ENCODE peak calls at places on chromosomes 16 and 17, in nine cellular contexts. One of them, this sample, is unnamed.

GRCh38 chr17:76384222-76384986 is at the start of gene SPHK1:
- DNase-seq in HEK293T: peak
- DNase-seq in transverse colon: peak
- DNase-seq in aorta: peak
- DNase-seq in GDM1: peak
- DNase-seq in GM20000: peak
- DNase-seq in HuH-7: peak
- DNase-seq in HTR-8/SVneo: peak
- DNase-seq in AG08396: peak
- DNase-seq in this sample: no peak

GRCh38 chr17:8125947-8126305 is 2.0 kb upstream of the HES7 start:
- DNase-seq in HEK293T: no peak
- DNase-seq in transverse colon: no peak
- DNase-seq in aorta: no peak
- DNase-seq in GDM1: no peak
- DNase-seq in GM20000: no peak
- DNase-seq in HuH-7: no peak
- DNase-seq in HTR-8/SVneo: no peak
- DNase-seq in AG08396: no peak
- DNase-seq in this sample: no peak

GRCh38 chr17:21289902-21290571 is 5.5 kb downstream of the MAP2K3 start:
- DNase-seq in HEK293T: no peak
- DNase-seq in transverse colon: no peak
- DNase-seq in aorta: no peak
- DNase-seq in GDM1: no peak
- DNase-seq in GM20000: no peak
- DNase-seq in HuH-7: no peak
- DNase-seq in HTR-8/SVneo: no peak
- DNase-seq in AG08396: no peak
- DNase-seq in this sample: peak

GRCh38 chr16:48556913-48557351 is 53.0 kb downstream of the N4BP1 start:
- DNase-seq in HEK293T: no peak
- DNase-seq in transverse colon: no peak
- DNase-seq in aorta: no peak
- DNase-seq in GDM1: no peak
- DNase-seq in GM20000: no peak
- DNase-seq in HuH-7: no peak
- DNase-seq in HTR-8/SVneo: no peak
- DNase-seq in AG08396: peak
- DNase-seq in this sample: peak

GRCh38 chr17:71757956-71758355 is 362.9 kb upstream of the SOX9 start:
- DNase-seq in HEK293T: no peak
- DNase-seq in transverse colon: no peak
- DNase-seq in aorta: no peak
- DNase-seq in GDM1: no peak
- DNase-seq in GM20000: no peak
- DNase-seq in HuH-7: no peak
- DNase-seq in HTR-8/SVneo: no peak
- DNase-seq in AG08396: no peak
- DNase-seq in this sample: no peak

GRCh38 chr16:19008245-19008644 is 24.5 kb downstream of the TMC7 start:
- DNase-seq in HEK293T: no peak
- DNase-seq in transverse colon: no peak
- DNase-seq in aorta: no peak
- DNase-seq in GDM1: no peak
- DNase-seq in GM20000: no peak
- DNase-seq in HuH-7: no peak
- DNase-seq in HTR-8/SVneo: peak
- DNase-seq in AG08396: peak
- DNase-seq in this sample: no peak

GRCh38 chr16:67555795-67556212 is 6.5 kb upstream of the CTCF start:
- DNase-seq in HEK293T: no peak
- DNase-seq in transverse colon: no peak
- DNase-seq in aorta: no peak
- DNase-seq in GDM1: no peak
- DNase-seq in GM20000: peak
- DNase-seq in HuH-7: no peak
- DNase-seq in HTR-8/SVneo: peak
- DNase-seq in AG08396: peak
- DNase-seq in this sample: no peak

GRCh38 chr17:48011405-48012150 is 26.0 kb downstream of the COPZ2 start:
- DNase-seq in HEK293T: peak
- DNase-seq in transverse colon: peak
- DNase-seq in aorta: no peak
- DNase-seq in GDM1: no peak
- DNase-seq in GM20000: peak
- DNase-seq in HuH-7: peak
- DNase-seq in HTR-8/SVneo: peak
- DNase-seq in AG08396: peak
- DNase-seq in this sample: no peak

GRCh38 chr17:66727634-66728570 is 107.0 kb upstream of the CACNG5 start:
- DNase-seq in HEK293T: peak
- DNase-seq in transverse colon: peak
- DNase-seq in aorta: peak
- DNase-seq in GDM1: peak
- DNase-seq in GM20000: peak
- DNase-seq in HuH-7: peak
- DNase-seq in HTR-8/SVneo: peak
- DNase-seq in AG08396: peak
- DNase-seq in this sample: no peak

GRCh38 chr16:31202402-31203385 is at the start of gene PYCARD:
- DNase-seq in HEK293T: no peak
- DNase-seq in transverse colon: peak
- DNase-seq in aorta: peak
- DNase-seq in GDM1: peak
- DNase-seq in GM20000: peak
- DNase-seq in HuH-7: no peak
- DNase-seq in HTR-8/SVneo: no peak
- DNase-seq in AG08396: peak
- DNase-seq in this sample: no peak

GRCh38 chr16:85536411-85537330 is 76.5 kb upstream of the GSE1 start:
- DNase-seq in HEK293T: no peak
- DNase-seq in transverse colon: no peak
- DNase-seq in aorta: no peak
- DNase-seq in GDM1: no peak
- DNase-seq in GM20000: no peak
- DNase-seq in HuH-7: no peak
- DNase-seq in HTR-8/SVneo: no peak
- DNase-seq in AG08396: no peak
- DNase-seq in this sample: no peak

GRCh38 chr17:82024859-82025258 is 1.8 kb downstream of the LRRC45 start:
- DNase-seq in HEK293T: no peak
- DNase-seq in transverse colon: no peak
- DNase-seq in aorta: no peak
- DNase-seq in GDM1: no peak
- DNase-seq in GM20000: no peak
- DNase-seq in HuH-7: no peak
- DNase-seq in HTR-8/SVneo: no peak
- DNase-seq in AG08396: no peak
- DNase-seq in this sample: no peak

GRCh38 chr17:42286411-42287295 is 1.6 kb upstream of the STAT5A start:
- DNase-seq in HEK293T: no peak
- DNase-seq in transverse colon: peak
- DNase-seq in aorta: peak
- DNase-seq in GDM1: no peak
- DNase-seq in GM20000: no peak
- DNase-seq in HuH-7: no peak
- DNase-seq in HTR-8/SVneo: no peak
- DNase-seq in AG08396: no peak
- DNase-seq in this sample: no peak

GRCh38 chr17:5896215-5896614 is 174.0 kb upstream of the WSCD1 start:
- DNase-seq in HEK293T: no peak
- DNase-seq in transverse colon: no peak
- DNase-seq in aorta: no peak
- DNase-seq in GDM1: no peak
- DNase-seq in GM20000: no peak
- DNase-seq in HuH-7: no peak
- DNase-seq in HTR-8/SVneo: no peak
- DNase-seq in AG08396: no peak
- DNase-seq in this sample: no peak

GRCh38 chr17:9050801-9051401 is 29.6 kb downstream of the NTN1 start:
- DNase-seq in HEK293T: no peak
- DNase-seq in transverse colon: no peak
- DNase-seq in aorta: no peak
- DNase-seq in GDM1: no peak
- DNase-seq in GM20000: no peak
- DNase-seq in HuH-7: no peak
- DNase-seq in HTR-8/SVneo: peak
- DNase-seq in AG08396: no peak
- DNase-seq in this sample: no peak

GRCh38 chr17:47077576-47077975 is 98.5 kb upstream of the RPRML start:
- DNase-seq in HEK293T: no peak
- DNase-seq in transverse colon: no peak
- DNase-seq in aorta: no peak
- DNase-seq in GDM1: no peak
- DNase-seq in GM20000: no peak
- DNase-seq in HuH-7: no peak
- DNase-seq in HTR-8/SVneo: no peak
- DNase-seq in AG08396: peak
- DNase-seq in this sample: no peak

GRCh38 chr17:56244268-56244890 is 91.1 kb downstream of the ANKFN1 start:
- DNase-seq in HEK293T: no peak
- DNase-seq in transverse colon: no peak
- DNase-seq in aorta: no peak
- DNase-seq in GDM1: no peak
- DNase-seq in GM20000: no peak
- DNase-seq in HuH-7: no peak
- DNase-seq in HTR-8/SVneo: no peak
- DNase-seq in AG08396: no peak
- DNase-seq in this sample: no peak

GRCh38 chr16:70805787-70806186 is 4.8 kb upstream of the VAC14 start:
- DNase-seq in HEK293T: no peak
- DNase-seq in transverse colon: no peak
- DNase-seq in aorta: no peak
- DNase-seq in GDM1: no peak
- DNase-seq in GM20000: no peak
- DNase-seq in HuH-7: no peak
- DNase-seq in HTR-8/SVneo: peak
- DNase-seq in AG08396: peak
- DNase-seq in this sample: no peak

GRCh38 chr17:55053855-55054254 is 85.3 kb downstream of the STXBP4 start:
- DNase-seq in HEK293T: no peak
- DNase-seq in transverse colon: no peak
- DNase-seq in aorta: no peak
- DNase-seq in GDM1: no peak
- DNase-seq in GM20000: no peak
- DNase-seq in HuH-7: no peak
- DNase-seq in HTR-8/SVneo: no peak
- DNase-seq in AG08396: no peak
- DNase-seq in this sample: no peak

GRCh38 chr16:4131621-4132020 is 15.4 kb upstream of the ADCY9 start:
- DNase-seq in HEK293T: no peak
- DNase-seq in transverse colon: no peak
- DNase-seq in aorta: no peak
- DNase-seq in GDM1: no peak
- DNase-seq in GM20000: no peak
- DNase-seq in HuH-7: no peak
- DNase-seq in HTR-8/SVneo: no peak
- DNase-seq in AG08396: no peak
- DNase-seq in this sample: no peak

GRCh38 chr17:5560361-5560988 is 23.8 kb downstream of the NLRP1 start:
- DNase-seq in HEK293T: peak
- DNase-seq in transverse colon: no peak
- DNase-seq in aorta: no peak
- DNase-seq in GDM1: no peak
- DNase-seq in GM20000: no peak
- DNase-seq in HuH-7: no peak
- DNase-seq in HTR-8/SVneo: no peak
- DNase-seq in AG08396: no peak
- DNase-seq in this sample: no peak

GRCh38 chr17:143785-144281 is 6.5 kb downstream of the SCGB1C2 start:
- DNase-seq in HEK293T: peak
- DNase-seq in transverse colon: peak
- DNase-seq in aorta: peak
- DNase-seq in GDM1: peak
- DNase-seq in GM20000: peak
- DNase-seq in HuH-7: peak
- DNase-seq in HTR-8/SVneo: peak
- DNase-seq in AG08396: peak
- DNase-seq in this sample: peak

GRCh38 chr16:81709369-81709900 is 69.7 kb upstream of the PLCG2 start:
- DNase-seq in HEK293T: no peak
- DNase-seq in transverse colon: no peak
- DNase-seq in aorta: no peak
- DNase-seq in GDM1: no peak
- DNase-seq in GM20000: no peak
- DNase-seq in HuH-7: no peak
- DNase-seq in HTR-8/SVneo: no peak
- DNase-seq in AG08396: no peak
- DNase-seq in this sample: no peak

GRCh38 chr17:46167826-46168569 is 25.2 kb downstream of the KANSL1 start:
- DNase-seq in HEK293T: no peak
- DNase-seq in transverse colon: no peak
- DNase-seq in aorta: no peak
- DNase-seq in GDM1: no peak
- DNase-seq in GM20000: no peak
- DNase-seq in HuH-7: peak
- DNase-seq in HTR-8/SVneo: no peak
- DNase-seq in AG08396: peak
- DNase-seq in this sample: no peak

GRCh38 chr16:2042171-2042570 is 5.5 kb downstream of the NTHL1 start:
- DNase-seq in HEK293T: no peak
- DNase-seq in transverse colon: no peak
- DNase-seq in aorta: no peak
- DNase-seq in GDM1: no peak
- DNase-seq in GM20000: no peak
- DNase-seq in HuH-7: no peak
- DNase-seq in HTR-8/SVneo: no peak
- DNase-seq in AG08396: no peak
- DNase-seq in this sample: no peak

GRCh38 chr16:75244844-75245758 is 6.3 kb downstream of the BCAR1 start:
- DNase-seq in HEK293T: no peak
- DNase-seq in transverse colon: peak
- DNase-seq in aorta: peak
- DNase-seq in GDM1: no peak
- DNase-seq in GM20000: peak
- DNase-seq in HuH-7: peak
- DNase-seq in HTR-8/SVneo: peak
- DNase-seq in AG08396: peak
- DNase-seq in this sample: no peak

GRCh38 chr16:28082624-28083023 is 19.1 kb upstream of the GSG1L start:
- DNase-seq in HEK293T: no peak
- DNase-seq in transverse colon: peak
- DNase-seq in aorta: no peak
- DNase-seq in GDM1: no peak
- DNase-seq in GM20000: no peak
- DNase-seq in HuH-7: no peak
- DNase-seq in HTR-8/SVneo: no peak
- DNase-seq in AG08396: no peak
- DNase-seq in this sample: no peak

GRCh38 chr17:537133-537532 is 177.5 kb downstream of the VPS53 start:
- DNase-seq in HEK293T: no peak
- DNase-seq in transverse colon: no peak
- DNase-seq in aorta: no peak
- DNase-seq in GDM1: no peak
- DNase-seq in GM20000: no peak
- DNase-seq in HuH-7: no peak
- DNase-seq in HTR-8/SVneo: no peak
- DNase-seq in AG08396: no peak
- DNase-seq in this sample: no peak

GRCh38 chr16:7313170-7313569 is 19.5 kb upstream of the RBFOX1 start:
- DNase-seq in HEK293T: peak
- DNase-seq in transverse colon: no peak
- DNase-seq in aorta: no peak
- DNase-seq in GDM1: no peak
- DNase-seq in GM20000: no peak
- DNase-seq in HuH-7: peak
- DNase-seq in HTR-8/SVneo: no peak
- DNase-seq in AG08396: no peak
- DNase-seq in this sample: no peak

GRCh38 chr17:8155341-8156173 is 3.4 kb upstream of the PER1 start:
- DNase-seq in HEK293T: no peak
- DNase-seq in transverse colon: no peak
- DNase-seq in aorta: peak
- DNase-seq in GDM1: no peak
- DNase-seq in GM20000: no peak
- DNase-seq in HuH-7: no peak
- DNase-seq in HTR-8/SVneo: no peak
- DNase-seq in AG08396: no peak
- DNase-seq in this sample: no peak

GRCh38 chr16:86850675-86851074 is 272.3 kb downstream of the FOXL1 start:
- DNase-seq in HEK293T: no peak
- DNase-seq in transverse colon: no peak
- DNase-seq in aorta: no peak
- DNase-seq in GDM1: no peak
- DNase-seq in GM20000: no peak
- DNase-seq in HuH-7: no peak
- DNase-seq in HTR-8/SVneo: no peak
- DNase-seq in AG08396: no peak
- DNase-seq in this sample: no peak